ENCODE peak calls at places on chromosomes 12 and 14, in four cellular contexts. One of them, this sample, is unnamed. For H3K27me3, the result is how much of the 10 kb centered on the place peaks cover.

GRCh38 chr14:55938249-55938791 is 179.9 kb upstream of the PELI2 start:
- DNase-seq in sigmoid colon: peak
- DNase-seq in endothelial cell of umbilical vein: peak
- DNase-seq in HCT116: no peak
- DNase-seq in this sample: peak

GRCh38 chr14:24887623-24888304 is 162.2 kb downstream of the STXBP6 start:
- DNase-seq in endothelial cell of umbilical vein: no peak
- DNase-seq in sigmoid colon: no peak
- DNase-seq in HCT116: no peak
- DNase-seq in this sample: no peak

GRCh38 chr12:67942704-67943103 is 46.5 kb upstream of the IFNG-AS1 start:
- DNase-seq in HCT116: no peak
- DNase-seq in sigmoid colon: no peak
- DNase-seq in endothelial cell of umbilical vein: no peak
- DNase-seq in this sample: no peak

GRCh38 chr14:101127239-101127638 is 223.7 kb upstream of the RTL1 start:
- DNase-seq in endothelial cell of umbilical vein: no peak
- DNase-seq in sigmoid colon: peak
- DNase-seq in HCT116: no peak
- DNase-seq in this sample: no peak

GRCh38 chr12:97452230-97452629 is 10.4 kb upstream of the RMST start:
- DNase-seq in HCT116: no peak
- DNase-seq in endothelial cell of umbilical vein: no peak
- DNase-seq in sigmoid colon: no peak
- DNase-seq in this sample: no peak

GRCh38 chr14:49863483-49864262 is 11.1 kb upstream of the NEMF start:
- DNase-seq in HCT116: no peak
- DNase-seq in sigmoid colon: no peak
- DNase-seq in endothelial cell of umbilical vein: peak
- DNase-seq in this sample: no peak

GRCh38 chr14:25945746-25946145 is 652.1 kb downstream of the NOVA1 start:
- DNase-seq in HCT116: no peak
- DNase-seq in endothelial cell of umbilical vein: no peak
- DNase-seq in sigmoid colon: no peak
- DNase-seq in this sample: no peak

GRCh38 chr12:128909653-128910052 is 56.4 kb downstream of the GLT1D1 start:
- DNase-seq in sigmoid colon: no peak
- DNase-seq in HCT116: no peak
- DNase-seq in endothelial cell of umbilical vein: no peak
- DNase-seq in this sample: no peak

GRCh38 chr12:39626033-39626814 is 6.6 kb upstream of the ABCD2 start:
- DNase-seq in HCT116: no peak
- DNase-seq in sigmoid colon: no peak
- DNase-seq in endothelial cell of umbilical vein: no peak
- DNase-seq in this sample: no peak

GRCh38 chr12:32226768-32227167 is 120.1 kb downstream of the BICD1 start:
- DNase-seq in sigmoid colon: no peak
- DNase-seq in endothelial cell of umbilical vein: no peak
- DNase-seq in HCT116: no peak
- DNase-seq in this sample: no peak

GRCh38 chr12:32235251-32235650 is 128.6 kb downstream of the BICD1 start:
- DNase-seq in sigmoid colon: no peak
- DNase-seq in HCT116: no peak
- DNase-seq in endothelial cell of umbilical vein: no peak
- DNase-seq in this sample: no peak

GRCh38 chr12:32233568-32233967 is 126.9 kb downstream of the BICD1 start:
- DNase-seq in sigmoid colon: no peak
- DNase-seq in endothelial cell of umbilical vein: no peak
- DNase-seq in HCT116: no peak
- DNase-seq in this sample: no peak

GRCh38 chr12:32229971-32230606 is 123.4 kb downstream of the BICD1 start:
- DNase-seq in HCT116: no peak
- DNase-seq in endothelial cell of umbilical vein: no peak
- DNase-seq in sigmoid colon: no peak
- DNase-seq in this sample: no peak

DNA sequence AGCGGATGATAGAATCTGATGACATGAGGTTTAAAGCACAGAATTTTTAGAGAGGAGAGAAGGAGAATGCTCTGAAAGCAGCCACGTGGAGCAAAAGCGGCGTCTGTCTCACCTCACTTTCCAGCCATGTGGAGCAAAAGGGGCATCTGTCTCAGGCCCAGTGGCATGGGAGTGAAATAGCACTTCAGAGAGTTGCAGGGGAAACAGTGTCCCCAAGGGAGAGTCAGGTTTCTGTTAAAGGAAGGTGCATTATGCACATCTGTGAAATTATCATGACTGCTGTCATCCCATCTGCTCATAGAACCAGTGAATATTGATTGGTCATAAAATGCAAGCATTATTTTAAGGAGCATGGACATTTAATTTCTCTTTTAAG is 123.9 kb downstream of the BICD1 start:
- DNase-seq in sigmoid colon: no peak
- DNase-seq in endothelial cell of umbilical vein: no peak
- DNase-seq in HCT116: no peak
- DNase-seq in this sample: no peak
- TF ChIP-seq POLR2AphosphoS5 in sigmoid colon: no peak
- TF ChIP-seq POLR2AphosphoS5 in endothelial cell of umbilical vein: no peak
- TF ChIP-seq POLR2AphosphoS5 in HCT116: no peak
- TF ChIP-seq POLR2AphosphoS5 in this sample: no peak

DNA sequence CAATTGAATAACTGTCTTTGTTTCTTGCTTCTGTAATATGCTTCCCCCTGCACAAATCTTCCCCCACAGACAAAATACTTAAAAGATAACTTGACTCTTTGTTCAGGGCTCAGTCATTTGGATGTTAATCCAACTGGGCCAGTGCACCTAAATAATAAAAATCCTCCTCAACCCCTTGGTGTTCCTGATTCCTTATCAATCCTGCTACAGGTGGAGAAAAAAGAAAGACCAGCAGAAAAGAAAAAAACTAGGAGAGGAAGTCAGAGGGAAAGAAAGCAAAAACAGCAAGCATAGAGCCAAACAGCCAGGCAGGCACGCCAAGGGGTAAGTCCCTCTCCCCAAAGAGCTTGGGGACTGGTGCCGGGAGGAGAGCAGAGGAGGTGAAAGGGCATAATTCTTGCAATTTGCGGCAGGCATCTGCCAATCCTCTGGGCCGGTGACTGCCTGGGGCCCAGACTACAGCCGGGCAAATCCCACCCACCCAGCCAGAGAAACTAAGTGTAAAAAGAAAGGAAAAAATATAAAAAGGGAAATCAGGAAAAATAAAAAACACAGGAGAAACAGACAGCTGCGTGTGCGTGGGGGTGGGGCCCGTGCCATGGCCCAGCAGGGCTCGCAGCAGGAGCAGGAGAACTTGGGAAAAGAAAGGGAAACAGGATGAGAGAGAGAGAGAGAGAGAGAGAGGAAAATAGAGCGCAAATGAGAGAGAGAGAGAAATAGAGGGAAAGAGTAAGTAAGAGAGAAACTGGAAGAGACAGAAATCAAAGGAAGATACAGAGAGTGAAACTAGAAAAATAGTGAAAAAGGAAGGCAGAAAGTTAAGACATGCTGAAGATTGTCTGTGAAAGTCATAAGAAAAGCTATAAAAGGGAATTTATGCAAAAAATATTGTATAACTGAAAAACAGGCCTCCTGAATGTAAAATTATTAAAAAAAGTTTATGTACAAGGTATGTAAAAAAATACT is 21.4 kb downstream of the KLRK1 start:
- DNase-seq in endothelial cell of umbilical vein: no peak
- DNase-seq in HCT116: no peak
- DNase-seq in sigmoid colon: no peak
- DNase-seq in this sample: no peak
- H3K27ac ChIP-seq in endothelial cell of umbilical vein: no peak
- H3K27ac ChIP-seq in HCT116: no peak
- H3K27ac ChIP-seq in sigmoid colon: no peak
- H3K27ac ChIP-seq in this sample: no peak

GRCh38 chr12:110921262-110921661 is 883 bp upstream of the MYL2 start:
- DNase-seq in endothelial cell of umbilical vein: no peak
- DNase-seq in HCT116: no peak
- DNase-seq in sigmoid colon: no peak
- DNase-seq in this sample: no peak
- H3K27me3 ChIP-seq in endothelial cell of umbilical vein: under half
- H3K27me3 ChIP-seq in HCT116: under half
- H3K27me3 ChIP-seq in sigmoid colon: under half
- H3K27me3 ChIP-seq in this sample: under half

GRCh38 chr12:122023339-122024131 is 1.9 kb downstream of the BCL7A start:
- DNase-seq in endothelial cell of umbilical vein: peak
- DNase-seq in sigmoid colon: peak
- DNase-seq in HCT116: peak
- DNase-seq in this sample: peak

GRCh38 chr12:122022393-122023338 is 982 bp downstream of the BCL7A start:
- DNase-seq in sigmoid colon: no peak
- DNase-seq in endothelial cell of umbilical vein: no peak
- DNase-seq in HCT116: no peak
- DNase-seq in this sample: no peak

GRCh38 chr12:122020795-122021192 is 890 bp upstream of the BCL7A start:
- DNase-seq in endothelial cell of umbilical vein: no peak
- DNase-seq in sigmoid colon: no peak
- DNase-seq in HCT116: no peak
- DNase-seq in this sample: no peak

GRCh38 chr12:122021193-122021821 is 377 bp upstream of the BCL7A start:
- DNase-seq in endothelial cell of umbilical vein: peak
- DNase-seq in HCT116: no peak
- DNase-seq in sigmoid colon: peak
- DNase-seq in this sample: peak

GRCh38 chr12:122021822-122022392 is at the start of gene BCL7A:
- DNase-seq in sigmoid colon: peak
- DNase-seq in endothelial cell of umbilical vein: peak
- DNase-seq in HCT116: peak
- DNase-seq in this sample: peak
- TF ChIP-seq POLR2AphosphoS5 in sigmoid colon: peak
- TF ChIP-seq POLR2AphosphoS5 in endothelial cell of umbilical vein: no peak
- TF ChIP-seq POLR2AphosphoS5 in HCT116: peak
- TF ChIP-seq POLR2AphosphoS5 in this sample: peak

GRCh38 chr12:130874696-130875095 is 2.8 kb downstream of the RAN start:
- DNase-seq in HCT116: no peak
- DNase-seq in sigmoid colon: no peak
- DNase-seq in endothelial cell of umbilical vein: no peak
- DNase-seq in this sample: no peak

GRCh38 chr12:130872179-130873096 is 572 bp downstream of the RAN start:
- DNase-seq in HCT116: no peak
- DNase-seq in sigmoid colon: peak
- DNase-seq in endothelial cell of umbilical vein: peak
- DNase-seq in this sample: peak

GRCh38 chr12:130873825-130874224 is 2.0 kb downstream of the RAN start:
- DNase-seq in HCT116: no peak
- DNase-seq in endothelial cell of umbilical vein: no peak
- DNase-seq in sigmoid colon: no peak
- DNase-seq in this sample: no peak

GRCh38 chr12:130871286-130872178 is at the start of gene RAN:
- DNase-seq in sigmoid colon: peak
- DNase-seq in endothelial cell of umbilical vein: peak
- DNase-seq in HCT116: peak
- DNase-seq in this sample: peak

DNA sequence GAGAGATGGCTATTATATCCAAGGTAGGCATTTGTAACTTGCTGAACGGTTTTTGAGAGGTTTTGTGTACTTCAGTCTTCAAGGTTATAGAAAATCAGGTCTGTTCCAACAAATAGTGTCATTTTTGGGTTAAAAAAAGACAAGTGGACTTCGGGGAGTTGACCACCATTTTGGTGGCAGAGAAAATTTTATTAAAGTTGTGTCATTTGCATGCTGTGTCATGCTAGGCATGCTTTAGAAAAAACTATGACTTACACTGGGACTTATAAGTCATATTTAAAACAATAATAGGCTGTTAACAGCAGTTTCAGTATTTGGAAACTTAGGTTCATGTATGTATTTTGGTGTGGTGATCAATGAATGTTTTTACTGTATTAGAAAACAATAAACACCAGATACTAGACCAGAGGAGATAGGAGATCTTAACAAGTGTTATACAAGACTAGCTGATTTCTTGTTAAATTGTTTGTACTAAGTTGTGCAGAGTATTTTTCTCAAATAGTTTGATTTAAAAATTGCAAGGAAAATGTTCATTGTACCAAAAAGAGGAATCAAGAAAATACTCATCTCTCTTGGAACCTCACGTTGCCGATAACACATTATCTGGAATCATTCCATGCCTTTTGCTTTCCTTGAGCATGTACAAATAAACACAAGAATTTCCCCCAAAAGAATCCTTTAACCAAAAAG is 1.4 kb downstream of the RAN start:
- DNase-seq in sigmoid colon: no peak
- DNase-seq in HCT116: no peak
- DNase-seq in endothelial cell of umbilical vein: no peak
- DNase-seq in this sample: no peak
- H3K27ac ChIP-seq in sigmoid colon: no peak
- H3K27ac ChIP-seq in HCT116: peak
- H3K27ac ChIP-seq in endothelial cell of umbilical vein: peak
- H3K27ac ChIP-seq in this sample: peak

DNA sequence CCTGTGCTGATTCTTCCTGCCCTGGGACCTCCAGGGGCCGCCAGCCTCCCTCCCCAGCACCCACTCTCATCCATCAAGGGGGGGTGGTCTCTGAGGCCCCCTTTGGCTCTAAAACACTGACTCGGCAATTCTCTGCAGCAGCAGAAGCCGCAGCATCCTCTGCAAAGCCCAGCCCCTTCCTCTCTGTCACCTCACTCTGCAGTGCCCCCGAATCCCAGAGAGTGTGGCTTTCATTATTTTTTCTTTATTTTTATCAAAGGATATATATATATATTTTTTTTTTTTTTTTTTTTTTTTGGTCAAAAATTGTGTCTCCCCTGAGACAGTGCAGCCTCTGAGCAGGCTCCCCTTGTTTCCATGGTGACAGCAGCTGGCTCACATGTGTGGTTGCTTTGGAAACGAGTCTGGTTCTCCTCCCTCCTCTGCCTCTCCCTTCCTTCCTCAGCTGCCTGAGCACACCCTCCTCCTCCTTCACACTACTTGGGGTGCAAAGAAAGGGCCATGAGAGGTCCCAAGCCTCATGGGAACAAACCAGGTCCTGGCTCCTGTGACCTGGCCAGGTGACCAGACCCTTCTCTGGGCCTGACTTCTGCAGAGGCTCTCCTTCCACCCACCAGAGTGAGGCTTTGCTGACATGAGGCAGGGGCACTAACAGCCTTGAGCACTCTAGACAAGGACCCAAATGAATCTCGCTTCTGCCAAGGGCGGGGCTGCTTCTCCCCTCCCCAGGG is 100.5 kb downstream of the LRRC74A start:
- DNase-seq in HCT116: no peak
- DNase-seq in sigmoid colon: peak
- DNase-seq in endothelial cell of umbilical vein: no peak
- DNase-seq in this sample: no peak
- H3K27me3 ChIP-seq in HCT116: under half
- H3K27me3 ChIP-seq in sigmoid colon: under half
- H3K27me3 ChIP-seq in endothelial cell of umbilical vein: under half
- H3K27me3 ChIP-seq in this sample: under half

GRCh38 chr14:105065280-105066228 is at the start of gene GPR132:
- DNase-seq in endothelial cell of umbilical vein: no peak
- DNase-seq in sigmoid colon: peak
- DNase-seq in HCT116: no peak
- DNase-seq in this sample: peak
- TF ChIP-seq POLR2AphosphoS5 in endothelial cell of umbilical vein: no peak
- TF ChIP-seq POLR2AphosphoS5 in sigmoid colon: peak
- TF ChIP-seq POLR2AphosphoS5 in HCT116: no peak
- TF ChIP-seq POLR2AphosphoS5 in this sample: no peak

DNA sequence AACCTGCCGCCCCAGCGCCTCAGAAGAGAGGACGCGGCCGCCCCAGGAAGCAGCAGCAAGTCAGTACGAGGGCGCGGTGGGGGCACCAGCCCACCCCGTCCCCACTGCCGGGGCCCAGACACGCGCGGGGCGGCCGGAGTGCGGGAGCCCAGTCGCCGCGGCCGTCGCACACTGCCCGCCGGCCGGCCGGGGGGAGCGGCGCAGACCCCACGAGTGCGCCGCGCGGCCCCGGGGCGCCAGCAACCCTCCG is 965 bp downstream of the HMGA2 start:
- DNase-seq in sigmoid colon: no peak
- DNase-seq in HCT116: no peak
- DNase-seq in endothelial cell of umbilical vein: no peak
- DNase-seq in this sample: no peak
- H3K27ac ChIP-seq in sigmoid colon: no peak
- H3K27ac ChIP-seq in HCT116: peak
- H3K27ac ChIP-seq in endothelial cell of umbilical vein: peak
- H3K27ac ChIP-seq in this sample: peak

This sample was measured in transverse colon.